ENCODE peak calls at places on chromosomes 3 and 15, in seven cellular contexts. T is NT2/D1; F is cardiac muscle cell; K is IMR-90; N is mammary epithelial cell; D is transverse colon; I is CD4-positive, alpha-beta memory T cell. M is an unnamed sample.

GRCh38 chr3:17775073-17775472 is 32.6 kb upstream of the TBC1D5 start:
- DNase-seq in T (no peak), F (no peak), K (no peak), N (no peak), D (no peak), I (no peak), M (no peak)

GRCh38 chr3:42300778-42301177 is 34.8 kb upstream of the CCK start:
- DNase-seq in T (no peak), F (no peak), K (no peak), N (no peak), D (no peak), I (no peak), M (no peak)

GRCh38 chr3:84487296-84487695 is 471.5 kb upstream of the CADM2 start:
- DNase-seq in T (peak; percentile 20), F (no peak), K (no peak), N (no peak), D (no peak), I (no peak), M (no peak)

GRCh38 chr3:106457278-106458210 is 588.7 kb upstream of the CBLB start:
- DNase-seq in T (no peak), F (peak; percentile 79), K (peak; percentile 90), N (peak; percentile 88), D (no peak), I (no peak), M (peak; percentile 59)

GRCh38 chr3:53040361-53040820 is 5.5 kb downstream of the SFMBT1 start:
- DNase-seq in T (no peak), F (no peak), K (peak; percentile 18), N (peak; percentile 78), D (no peak), I (no peak), M (no peak)

GRCh38 chr3:27354161-27354560 is 15.0 kb downstream of the NEK10 start:
- DNase-seq in T (no peak), F (no peak), K (no peak), N (no peak), D (no peak), I (no peak), M (no peak)

GRCh38 chr15:31278056-31278445 is 48.6 kb upstream of the KLF13 start:
- DNase-seq in T (no peak), F (no peak), K (no peak), N (no peak), D (no peak), I (no peak), M (no peak)

GRCh38 chr3:34843479-34843870 is 795.9 kb upstream of the ARPP21 start:
- DNase-seq in T (no peak), F (peak; percentile 34), K (no peak), N (no peak), D (no peak), I (no peak), M (no peak)

GRCh38 chr3:21718161-21718765 is 32.7 kb downstream of the ZNF385D start:
- DNase-seq in T (no peak), F (peak; percentile 89), K (peak; percentile 96), N (peak; percentile 95), D (no peak), I (no peak), M (peak; percentile 87)

GRCh38 chr15:78752492-78753358 is 58.5 kb downstream of the ADAMTS7 start:
- DNase-seq in T (no peak), F (no peak), K (no peak), N (no peak), D (no peak), I (no peak), M (no peak)

GRCh38 chr3:55615039-55615693 is 128.1 kb upstream of the WNT5A start:
- DNase-seq in T (no peak), F (no peak), K (peak; percentile 41), N (no peak), D (no peak), I (no peak), M (no peak)

GRCh38 chr3:13415236-13416001 is 4.7 kb downstream of the NUP210 start:
- DNase-seq in T (no peak), F (no peak), K (no peak), N (no peak), D (no peak), I (peak; percentile 65), M (no peak)

GRCh38 chr3:177934001-177934891 is 602.0 kb upstream of the KCNMB2 start:
- DNase-seq in T (no peak), F (peak; percentile 93), K (peak; percentile 60), N (no peak), D (no peak), I (no peak), M (peak; percentile 80)

GRCh38 chr3:193963808-193964516 is 172.0 kb upstream of the HES1 start:
- DNase-seq in T (no peak), F (no peak), K (no peak), N (no peak), D (no peak), I (no peak), M (no peak)

GRCh38 chr3:183745300-183746098 is 47.9 kb downstream of the YEATS2 start:
- DNase-seq in T (peak; percentile 44), F (peak; percentile 45), K (peak; percentile 38), N (no peak), D (no peak), I (no peak), M (no peak)

GRCh38 chr15:47124430-47125102 is 592.7 kb upstream of the SEMA6D start:
- DNase-seq in T (no peak), F (no peak), K (no peak), N (no peak), D (no peak), I (no peak), M (no peak)

GRCh38 chr3:46925585-46925934 is 48.0 kb downstream of the PTH1R start:
- DNase-seq in T (no peak), F (no peak), K (no peak), N (no peak), D (peak; percentile 6), I (no peak), M (no peak)
- H3K36me3 ChIP-seq in T (peaks cover 94% of the 10 kb centered on the region), F (peaks cover 19% of the 10 kb centered on the region), K (peaks cover 54% of the 10 kb centered on the region), N (peaks cover 22% of the 10 kb centered on the region), D (peaks cover 33% of the 10 kb centered on the region), I (peaks cover 47% of the 10 kb centered on the region), M (peaks cover 38% of the 10 kb centered on the region)

DNA sequence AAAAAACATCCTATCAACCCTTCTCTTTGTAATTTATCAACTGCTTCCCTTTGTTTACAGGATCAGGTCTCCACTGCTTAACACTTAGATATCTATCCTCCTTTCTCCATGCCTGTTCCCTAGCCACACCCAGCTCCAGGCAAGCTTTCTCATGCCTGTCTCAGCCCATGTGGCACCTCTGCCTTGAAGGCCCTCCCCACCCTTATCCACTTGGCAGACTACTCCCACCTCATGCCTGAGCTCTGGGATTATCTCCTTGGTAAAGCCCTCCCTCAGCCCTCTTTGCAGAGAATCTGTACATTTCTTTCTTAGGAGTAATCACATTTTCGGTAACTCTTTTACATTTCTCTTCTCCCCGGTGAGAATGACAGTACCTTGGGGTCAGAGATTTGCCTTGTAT is 96.0 kb downstream of the ATP1B3 start:
- DNase-seq in T (no peak), F (peak; percentile 17), K (no peak), N (peak; percentile 11), D (no peak), I (no peak), M (no peak)
- H3K36me3 ChIP-seq in T (peaks cover 14% of the 10 kb centered on the region), F (peaks cover 10% of the 10 kb centered on the region), K (peaks cover 5% of the 10 kb centered on the region), N (no peaks in the 10 kb centered on the region), D (peaks cover 7% of the 10 kb centered on the region), I (no peaks in the 10 kb centered on the region), M (no peaks in the 10 kb centered on the region)

DNA sequence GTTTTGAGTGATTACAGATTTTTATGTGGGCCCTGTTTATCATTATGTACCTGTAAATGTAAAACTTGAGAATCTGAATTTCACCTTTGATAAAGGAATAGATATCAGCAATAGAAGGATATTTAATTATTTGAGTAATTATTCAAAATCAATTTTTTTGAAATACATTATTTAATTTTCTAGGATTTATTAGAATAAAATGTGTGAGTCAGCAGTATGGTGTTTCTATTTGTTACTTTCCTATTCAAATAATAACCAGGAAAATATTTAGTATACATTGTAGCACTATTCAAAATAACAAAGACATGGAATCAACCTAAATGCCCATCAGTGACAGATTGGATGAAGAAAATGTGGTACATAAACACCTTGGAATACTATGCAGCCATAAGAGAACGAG is 22.1 kb downstream of the CAPN7 start:
- DNase-seq in T (no peak), F (no peak), K (no peak), N (no peak), D (no peak), I (no peak), M (no peak)
- H3K36me3 ChIP-seq in T (peaks cover 72% of the 10 kb centered on the region), F (peaks cover 71% of the 10 kb centered on the region), K (peaks cover 16% of the 10 kb centered on the region), N (peaks cover 30% of the 10 kb centered on the region), D (peaks cover 80% of the 10 kb centered on the region), I (peaks cover 13% of the 10 kb centered on the region), M (peaks cover 3% of the 10 kb centered on the region)

DNA sequence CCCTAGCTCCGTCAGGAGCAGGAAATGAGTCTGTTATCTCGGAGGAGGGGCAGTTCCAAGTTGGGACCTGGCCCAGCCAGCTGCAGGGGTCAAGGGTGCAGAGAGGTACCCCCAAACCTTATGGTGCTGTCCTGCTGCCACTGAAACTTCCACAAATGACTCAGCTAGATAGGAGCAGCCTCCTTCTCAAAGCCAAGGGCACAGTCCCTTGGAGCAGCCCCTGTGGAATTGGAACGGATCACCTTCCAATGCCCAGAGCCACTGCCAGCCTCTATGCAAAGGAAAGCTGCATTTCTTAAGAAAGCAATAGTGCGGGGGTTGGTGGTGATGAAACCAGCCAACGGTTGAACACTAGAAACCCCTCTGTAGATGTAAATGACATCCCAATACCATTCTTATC is 19.6 kb upstream of the LRRK1 start:
- DNase-seq in T (no peak), F (no peak), K (no peak), N (no peak), D (no peak), I (no peak), M (no peak)
- H3K36me3 ChIP-seq in T (peaks cover 1% of the 10 kb centered on the region), F (no peaks in the 10 kb centered on the region), K (no peaks in the 10 kb centered on the region), N (peaks cover 49% of the 10 kb centered on the region), D (no peaks in the 10 kb centered on the region), I (no peaks in the 10 kb centered on the region), M (no peaks in the 10 kb centered on the region)

GRCh38 chr15:67172172-67172571 is 82.3 kb downstream of the AAGAB start:
- DNase-seq in T (no peak), F (no peak), K (peak; percentile 63), N (no peak), D (no peak), I (no peak), M (no peak)
- H3K36me3 ChIP-seq in T (peaks cover 91% of the 10 kb centered on the region), F (peaks cover 3% of the 10 kb centered on the region), K (peaks cover 83% of the 10 kb centered on the region), N (peaks cover 11% of the 10 kb centered on the region), D (peaks cover 8% of the 10 kb centered on the region), I (peaks cover 64% of the 10 kb centered on the region), M (peaks cover 27% of the 10 kb centered on the region)

GRCh38 chr3:130380398-130380797 is 34.9 kb downstream of the COL6A5 start:
- DNase-seq in T (no peak), F (no peak), K (no peak), N (no peak), D (no peak), I (no peak), M (no peak)
- H3K36me3 ChIP-seq in T (no peaks in the 10 kb centered on the region), F (no peaks in the 10 kb centered on the region), K (no peaks in the 10 kb centered on the region), N (no peaks in the 10 kb centered on the region), D (no peaks in the 10 kb centered on the region), I (no peaks in the 10 kb centered on the region), M (no peaks in the 10 kb centered on the region)